ENCODE peak calls at places on chromosome 4, in five cellular contexts. H, B, D, C and G are unnamed samples.

GRCh38 chr4:1959104-1959384 is 49.7 kb downstream of the NELFA start:
- DNase-seq in H (no peak), D (no peak), B (no peak), C (no peak), G (no peak)

GRCh38 chr4:128163177-128164117 is 102.3 kb downstream of the LARP1B start:
- DNase-seq in B (no peak), H (no peak), C (no peak), D (peak), G (peak)

GRCh38 chr4:1950369-1950768 is 58.4 kb downstream of the NELFA start:
- DNase-seq in B (no peak), C (no peak), H (no peak), D (no peak), G (no peak)

GRCh38 chr4:48877827-48878535 is 28.6 kb downstream of the OCIAD2 start:
- DNase-seq in H (no peak), C (no peak), D (peak), B (no peak), G (no peak)

GRCh38 chr4:185259719-185260118 is 50.3 kb downstream of the SNX25 start:
- DNase-seq in B (no peak), D (no peak), C (no peak), H (no peak), G (no peak)

GRCh38 chr4:145168578-145169187 is 11.7 kb downstream of the OTUD4 start:
- DNase-seq in C (no peak), B (no peak), H (no peak), D (no peak), G (no peak)

GRCh38 chr4:107708225-107708624 is 11.8 kb downstream of the PAPSS1 start:
- DNase-seq in D (peak), H (no peak), C (no peak), B (no peak), G (no peak)

GRCh38 chr4:173182403-173182802 is 13.8 kb downstream of the GALNT7 start:
- DNase-seq in C (no peak), B (no peak), H (no peak), D (peak), G (peak)

GRCh38 chr4:5999830-6000365 is 18.3 kb downstream of the C4orf50 start:
- DNase-seq in C (no peak), B (no peak), H (no peak), D (no peak), G (no peak)

GRCh38 chr4:2630556-2631273 is 94.3 kb downstream of the FAM193A start:
- DNase-seq in B (no peak), C (peak), H (no peak), D (no peak), G (no peak)

GRCh38 chr4:88341227-88342192 is 37.1 kb upstream of the HERC6 start:
- DNase-seq in H (no peak), D (no peak), C (no peak), B (peak), G (peak)

GRCh38 chr4:86529450-86529849 is 64.7 kb upstream of the PTPN13 start:
- DNase-seq in H (no peak), B (no peak), C (no peak), D (no peak), G (no peak)

GRCh38 chr4:153684182-153685073 is at the start of gene TLR2:
- DNase-seq in H (peak), D (peak), B (peak), C (peak), G (peak)

GRCh38 chr4:151850751-151851150 is 89.9 kb upstream of the GATB start:
- DNase-seq in B (no peak), D (no peak), C (no peak), H (no peak), G (peak)

GRCh38 chr4:93779228-93779627 is 49.3 kb upstream of the ATOH1 start:
- DNase-seq in B (no peak), C (no peak), D (no peak), H (no peak), G (no peak)

GRCh38 chr4:80202190-80202711 is 4.9 kb downstream of the PRDM8 start:
- DNase-seq in H (no peak), B (peak), D (peak), C (peak), G (peak)

GRCh38 chr4:151227731-151228130 is 49.2 kb upstream of the PRSS48 start:
- DNase-seq in H (no peak), C (no peak), B (no peak), D (peak), G (peak)

GRCh38 chr4:11589676-11590075 is 161.0 kb upstream of the HS3ST1 start:
- DNase-seq in C (no peak), B (no peak), D (peak), H (no peak), G (peak)

GRCh38 chr4:3263053-3263958 is 14.3 kb downstream of the MSANTD1 start:
- DNase-seq in C (no peak), H (no peak), B (peak), D (no peak), G (no peak)

GRCh38 chr4:5941601-5942000 is 48.7 kb upstream of the CRMP1 start:
- DNase-seq in B (no peak), C (no peak), D (no peak), H (no peak), G (no peak)

GRCh38 chr4:86582453-86582852 is 11.7 kb upstream of the PTPN13 start:
- DNase-seq in D (no peak), B (no peak), C (no peak), H (no peak), G (no peak)

GRCh38 chr4:162952232-162952631 is 214.5 kb downstream of the NAF1 start:
- DNase-seq in C (no peak), D (peak), H (no peak), B (no peak), G (no peak)

DNA sequence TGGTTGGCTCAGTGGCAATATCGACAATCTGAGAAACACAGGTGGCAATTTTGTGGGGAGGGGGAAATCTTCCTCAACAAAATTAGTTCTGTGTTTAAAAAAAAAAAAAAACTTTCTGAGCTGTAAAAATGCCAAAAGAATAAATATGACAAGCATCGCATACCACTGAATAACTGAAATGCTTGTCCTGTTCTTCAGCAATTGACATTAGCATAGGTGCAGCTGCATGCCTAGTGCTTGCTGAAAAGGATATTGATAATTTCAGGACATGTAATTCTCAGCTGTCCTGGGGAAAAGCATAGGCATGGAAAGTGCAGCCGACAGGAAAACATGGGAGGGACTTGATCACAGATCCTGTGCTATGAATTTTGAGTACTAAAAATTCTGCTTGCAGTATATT is 147.2 kb downstream of the SOWAHB start:
- DNase-seq in D (peak), H (no peak), B (no peak), C (no peak), G (no peak)
- H2BK5ac ChIP-seq in D (no peak), H (no peak), B (no peak), C (no peak), G (no peak)

DNA sequence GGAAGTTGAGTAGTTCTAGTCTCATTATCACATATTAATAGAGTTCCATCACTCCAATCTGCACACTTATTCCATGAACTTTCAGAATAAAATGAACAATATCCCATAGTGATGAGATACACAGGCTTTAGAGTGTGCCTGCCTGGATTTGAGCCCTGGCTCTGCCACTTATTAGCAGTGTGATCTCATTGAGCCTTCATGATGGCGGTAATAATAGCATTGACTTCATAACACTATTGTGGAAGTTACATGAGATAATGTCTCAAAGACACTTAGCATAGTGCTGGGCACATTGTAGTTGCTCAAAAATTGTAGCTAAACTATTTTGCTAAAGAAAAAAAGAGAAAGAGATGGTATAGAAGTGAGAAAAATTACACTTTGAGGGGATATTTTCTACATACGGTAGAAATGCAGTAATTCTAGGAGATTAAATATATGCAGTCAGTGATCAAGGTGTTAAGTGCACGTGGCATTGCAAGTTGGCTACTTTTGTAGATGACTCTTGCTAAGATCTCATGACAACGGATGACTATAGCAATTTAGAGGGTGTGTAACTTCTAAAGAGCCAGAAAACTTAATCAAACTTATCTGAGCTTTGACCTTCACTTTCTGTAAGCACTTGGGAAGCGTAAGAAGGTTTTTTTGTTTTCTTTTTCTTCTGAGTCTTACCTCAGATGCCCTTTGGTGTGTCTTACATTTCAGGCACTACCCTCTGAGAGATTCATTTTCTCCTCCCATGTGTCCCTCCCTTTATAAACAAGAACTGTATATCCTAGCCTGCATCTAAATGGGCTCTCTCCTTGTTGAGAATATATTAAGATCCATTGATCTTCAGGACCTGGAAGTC is 380.6 kb upstream of the NR3C2 start:
- DNase-seq in H (no peak), C (no peak), D (no peak), B (no peak), G (no peak)
- H2BK12ac ChIP-seq in H (no peak), C (no peak), D (no peak), B (no peak), G (no peak)

DNA sequence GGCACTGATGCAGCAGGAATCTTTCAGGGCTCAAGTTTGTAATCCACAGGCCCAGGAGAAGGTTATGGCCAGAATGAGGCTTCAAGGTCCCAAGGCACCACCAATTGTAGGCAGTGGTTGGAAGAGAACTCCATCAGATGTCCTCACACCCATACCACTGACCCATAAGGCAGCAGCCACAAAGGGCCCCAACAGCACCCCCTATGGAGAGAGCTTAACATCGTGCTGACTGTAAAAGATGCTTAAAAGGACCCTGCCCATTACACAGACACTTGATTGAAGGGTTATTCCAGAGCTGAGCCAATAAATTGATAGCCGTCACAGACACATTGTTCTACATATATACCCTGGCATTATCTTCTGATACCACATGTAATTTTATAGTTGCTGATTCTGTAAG is 113.7 kb downstream of the SOWAHB start:
- DNase-seq in H (no peak), C (peak), D (no peak), B (no peak), G (no peak)
- H2BK5ac ChIP-seq in H (peak), C (no peak), D (peak), B (peak), G (peak)

GRCh38 chr4:56042225-56042624 is 93.5 kb downstream of the CEP135 start:
- DNase-seq in C (no peak), D (no peak), H (no peak), B (no peak), G (no peak)

GRCh38 chr4:56038763-56039162 is 90.0 kb downstream of the CEP135 start:
- DNase-seq in C (no peak), B (no peak), D (no peak), H (no peak), G (no peak)

DNA sequence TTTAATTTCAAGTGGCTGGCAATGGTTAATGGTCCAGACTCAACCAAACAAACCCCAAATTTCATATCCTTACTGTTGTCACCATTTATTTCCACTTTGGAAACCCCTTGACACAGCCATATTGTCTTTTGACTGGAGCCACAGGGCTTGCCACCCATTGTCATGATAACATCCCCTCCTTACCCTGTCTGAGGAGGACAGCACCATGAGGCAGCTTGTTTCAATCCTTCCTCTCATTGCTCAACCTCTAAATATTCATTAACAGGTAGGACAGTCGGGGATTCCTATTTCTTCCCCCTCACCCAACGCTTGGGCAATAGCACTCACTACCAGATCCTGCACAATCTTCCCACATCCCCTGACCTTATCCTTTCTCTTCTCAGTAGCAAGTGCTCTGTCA is 92.1 kb downstream of the CEP135 start:
- DNase-seq in D (no peak), C (no peak), H (no peak), B (no peak), G (no peak)
- H2BK12ac ChIP-seq in D (no peak), C (no peak), H (no peak), B (no peak), G (no peak)

DNA sequence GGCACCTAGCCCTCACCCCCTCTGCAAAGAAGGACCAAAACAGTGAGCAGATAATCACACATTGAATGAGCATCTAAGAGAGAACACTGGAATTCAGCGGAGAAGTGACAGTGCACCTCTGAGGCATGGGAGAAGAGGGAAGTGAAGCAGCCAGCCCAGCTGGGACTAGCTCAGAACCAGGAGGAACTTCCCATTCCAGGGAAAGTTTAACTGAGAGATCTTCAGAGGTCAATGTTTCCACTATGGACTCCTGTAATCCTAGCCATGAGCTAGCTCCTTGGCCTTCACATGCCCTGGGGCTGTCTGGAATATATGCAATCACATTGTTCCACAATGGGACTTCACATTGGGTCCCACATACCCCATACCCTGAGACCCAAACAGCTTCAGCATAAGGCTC is 24.4 kb downstream of the TLR6 start:
- DNase-seq in C (no peak), H (no peak), D (peak), B (no peak), G (no peak)
- H2BK5ac ChIP-seq in C (no peak), H (no peak), D (no peak), B (no peak), G (no peak)

GRCh38 chr4:138226351-138226750 is 15.8 kb downstream of the SLC7A11 start:
- DNase-seq in C (no peak), B (no peak), H (no peak), D (no peak), G (no peak)
- H2BK12ac ChIP-seq in C (no peak), B (no peak), H (no peak), D (no peak), G (peak)

DNA sequence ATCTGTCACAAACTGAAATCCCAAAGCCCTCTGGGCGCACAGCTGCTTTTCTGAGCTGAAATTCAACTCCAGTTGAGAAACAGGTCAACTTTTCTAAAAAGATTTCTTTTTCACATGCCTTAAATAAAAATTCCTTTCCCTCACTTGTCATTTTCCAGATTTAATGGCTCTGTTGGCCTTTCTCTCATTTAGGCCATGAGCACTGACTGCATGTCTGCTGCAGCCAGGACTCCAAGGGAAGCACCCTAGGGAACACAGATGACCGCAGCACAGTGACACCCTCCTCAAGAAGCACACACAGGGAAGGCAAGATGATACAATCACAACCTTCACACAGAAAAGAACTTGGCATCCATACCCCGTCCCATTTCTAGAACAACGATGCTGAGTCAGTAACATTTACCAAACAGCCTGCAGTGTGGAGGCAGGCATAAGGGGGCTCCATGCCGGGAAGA is 34.2 kb downstream of the AFAP1 start:
- DNase-seq in D (no peak), C (no peak), H (no peak), B (peak), G (peak)
- H2BK5ac ChIP-seq in D (no peak), C (no peak), H (no peak), B (no peak), G (no peak)

GRCh38 chr4:98466868-98467599 is 191.4 kb downstream of the TSPAN5 start:
- DNase-seq in C (no peak), H (no peak), D (no peak), B (peak), G (no peak)
- H2BK12ac ChIP-seq in C (peak), H (no peak), D (peak), B (no peak), G (no peak)